ENCODE peak calls at places on chromosomes 5 and 9, in four cellular contexts. One of them, this sample, is unnamed.

GRCh38 chr5:171387970-171388815 is 544 bp downstream of the NPM1 start:
- DNase-seq in GM12878: peak; percentile 59
- DNase-seq in A549: peak; percentile 53
- DNase-seq in HepG2: peak; percentile 56
- DNase-seq in this sample: peak; percentile 80

GRCh38 chr9:96782241-96782640 is 4.4 kb upstream of the ZNF510 start:
- DNase-seq in GM12878: peak; percentile 17
- DNase-seq in A549: no peak
- DNase-seq in HepG2: no peak
- DNase-seq in this sample: no peak

GRCh38 chr9:105399117-105399516 is 48.7 kb upstream of the FSD1L start:
- DNase-seq in GM12878: no peak
- DNase-seq in A549: no peak
- DNase-seq in HepG2: no peak
- DNase-seq in this sample: no peak

GRCh38 chr9:36865731-36866635 is 168.1 kb downstream of the PAX5 start:
- DNase-seq in GM12878: no peak
- DNase-seq in A549: no peak
- DNase-seq in HepG2: no peak
- DNase-seq in this sample: no peak

GRCh38 chr5:180785151-180785781 is 17.3 kb downstream of the MGAT1 start:
- DNase-seq in GM12878: no peak
- DNase-seq in A549: no peak
- DNase-seq in HepG2: peak; percentile 51
- DNase-seq in this sample: no peak

GRCh38 chr9:36714161-36714560 is 141.5 kb downstream of the MELK start:
- DNase-seq in GM12878: no peak
- DNase-seq in A549: no peak
- DNase-seq in HepG2: no peak
- DNase-seq in this sample: no peak

GRCh38 chr9:121485618-121486531 is 13.8 kb downstream of the GGTA1 start:
- DNase-seq in GM12878: no peak
- DNase-seq in A549: no peak
- DNase-seq in HepG2: no peak
- DNase-seq in this sample: no peak

GRCh38 chr5:27854243-27854852 is 816.0 kb upstream of the CDH9 start:
- DNase-seq in GM12878: no peak
- DNase-seq in A549: no peak
- DNase-seq in HepG2: no peak
- DNase-seq in this sample: no peak

GRCh38 chr9:75064307-75065025 is 23.5 kb downstream of the NMRK1 start:
- DNase-seq in GM12878: no peak
- DNase-seq in A549: no peak
- DNase-seq in HepG2: no peak
- DNase-seq in this sample: no peak

GRCh38 chr5:16935271-16936149 is 578 bp downstream of the MYO10 start:
- DNase-seq in GM12878: no peak
- DNase-seq in A549: peak; percentile 41
- DNase-seq in HepG2: no peak
- DNase-seq in this sample: peak; percentile 54

GRCh38 chr9:84736076-84736475 is 66.5 kb downstream of the NTRK2 start:
- DNase-seq in GM12878: no peak
- DNase-seq in A549: no peak
- DNase-seq in HepG2: no peak
- DNase-seq in this sample: no peak

GRCh38 chr9:137705906-137706305 is 87.1 kb downstream of the EHMT1 start:
- DNase-seq in GM12878: no peak
- DNase-seq in A549: no peak
- DNase-seq in HepG2: no peak
- DNase-seq in this sample: no peak

GRCh38 chr5:116557669-116558271 is 16.9 kb downstream of the SEMA6A start:
- DNase-seq in GM12878: no peak
- DNase-seq in A549: peak; percentile 17
- DNase-seq in HepG2: peak; percentile 39
- DNase-seq in this sample: peak; percentile 38

GRCh38 chr5:74903165-74903787 is 37.1 kb upstream of the FAM169A start:
- DNase-seq in GM12878: no peak
- DNase-seq in A549: peak; percentile 25
- DNase-seq in HepG2: peak; percentile 66
- DNase-seq in this sample: peak; percentile 30

GRCh38 chr9:115276621-115277020 is 158.7 kb upstream of the TNC start:
- DNase-seq in GM12878: no peak
- DNase-seq in A549: no peak
- DNase-seq in HepG2: no peak
- DNase-seq in this sample: no peak

GRCh38 chr5:92222449-92222848 is 839.3 kb upstream of the ARRDC3 start:
- DNase-seq in GM12878: no peak
- DNase-seq in A549: no peak
- DNase-seq in HepG2: no peak
- DNase-seq in this sample: no peak

GRCh38 chr9:105244996-105245719 is 707 bp downstream of the SLC44A1 start:
- DNase-seq in GM12878: no peak
- DNase-seq in A549: peak; percentile 30
- DNase-seq in HepG2: no peak
- DNase-seq in this sample: peak; percentile 60

GRCh38 chr5:93829346-93829745 is 87.9 kb upstream of the POU5F2 start:
- DNase-seq in GM12878: no peak
- DNase-seq in A549: no peak
- DNase-seq in HepG2: no peak
- DNase-seq in this sample: no peak

GRCh38 chr9:94630281-94630680 is 9.0 kb downstream of the FBP1 start:
- DNase-seq in GM12878: no peak
- DNase-seq in A549: no peak
- DNase-seq in HepG2: no peak
- DNase-seq in this sample: no peak

GRCh38 chr9:103533318-103533717 is 538.2 kb downstream of the CYLC2 start:
- DNase-seq in GM12878: no peak
- DNase-seq in A549: no peak
- DNase-seq in HepG2: no peak
- DNase-seq in this sample: no peak

GRCh38 chr9:91711755-91712591 is 238.1 kb downstream of the ROR2 start:
- DNase-seq in GM12878: peak; percentile 86
- DNase-seq in A549: no peak
- DNase-seq in HepG2: no peak
- DNase-seq in this sample: no peak

GRCh38 chr5:179259731-179260323 is 85.4 kb downstream of the ADAMTS2 start:
- DNase-seq in GM12878: no peak
- DNase-seq in A549: no peak
- DNase-seq in HepG2: no peak
- DNase-seq in this sample: peak; percentile 26

GRCh38 chr5:1155191-1156032 is 43.5 kb upstream of the SLC12A7 start:
- DNase-seq in GM12878: no peak
- DNase-seq in A549: no peak
- DNase-seq in HepG2: no peak
- DNase-seq in this sample: peak; percentile 68

GRCh38 chr5:55569513-55569865 is 34.7 kb upstream of the PLPP1 start:
- DNase-seq in GM12878: no peak
- DNase-seq in A549: no peak
- DNase-seq in HepG2: no peak
- DNase-seq in this sample: no peak

GRCh38 chr5:111774525-111774924 is 17.5 kb upstream of the NREP start:
- DNase-seq in GM12878: no peak
- DNase-seq in A549: no peak
- DNase-seq in HepG2: no peak
- DNase-seq in this sample: no peak

GRCh38 chr5:129377504-129377903 is 82.6 kb upstream of the ADAMTS19 start:
- DNase-seq in GM12878: no peak
- DNase-seq in A549: no peak
- DNase-seq in HepG2: no peak
- DNase-seq in this sample: no peak

GRCh38 chr9:123305879-123306278 is 37.5 kb upstream of the STRBP start:
- DNase-seq in GM12878: no peak
- DNase-seq in A549: no peak
- DNase-seq in HepG2: no peak
- DNase-seq in this sample: no peak

GRCh38 chr5:77285442-77285841 is 75.0 kb downstream of the PDE8B start:
- DNase-seq in GM12878: no peak
- DNase-seq in A549: no peak
- DNase-seq in HepG2: no peak
- DNase-seq in this sample: no peak

GRCh38 chr5:170745481-170746061 is 38.0 kb upstream of the GABRP start:
- DNase-seq in GM12878: no peak
- DNase-seq in A549: no peak
- DNase-seq in HepG2: no peak
- DNase-seq in this sample: peak; percentile 86

GRCh38 chr5:177458912-177459350 is 12.3 kb downstream of the PRR7 start:
- DNase-seq in GM12878: no peak
- DNase-seq in A549: no peak
- DNase-seq in HepG2: no peak
- DNase-seq in this sample: peak; percentile 79

GRCh38 chr5:14683906-14684455 is 19.5 kb downstream of the OTULIN start:
- DNase-seq in GM12878: no peak
- DNase-seq in A549: no peak
- DNase-seq in HepG2: no peak
- DNase-seq in this sample: no peak

GRCh38 chr5:10545084-10545483 is 18.8 kb upstream of the ANKRD33B start:
- DNase-seq in GM12878: no peak
- DNase-seq in A549: no peak
- DNase-seq in HepG2: no peak
- DNase-seq in this sample: no peak

GRCh38 chr5:691817-692529 is 1.2 kb downstream of the TPPP start:
- DNase-seq in GM12878: no peak
- DNase-seq in A549: no peak
- DNase-seq in HepG2: no peak
- DNase-seq in this sample: peak; percentile 33

GRCh38 chr9:12794024-12794799 is 19.4 kb downstream of the LURAP1L start:
- DNase-seq in GM12878: no peak
- DNase-seq in A549: no peak
- DNase-seq in HepG2: peak; percentile 35
- DNase-seq in this sample: no peak

GRCh38 chr5:110900829-110901228 is 162.0 kb downstream of the SLC25A46 start:
- DNase-seq in GM12878: no peak
- DNase-seq in A549: no peak
- DNase-seq in HepG2: no peak
- DNase-seq in this sample: no peak

GRCh38 chr9:132141364-132141947 is 20.4 kb upstream of the NTNG2 start:
- DNase-seq in GM12878: no peak
- DNase-seq in A549: no peak
- DNase-seq in HepG2: no peak
- DNase-seq in this sample: no peak

GRCh38 chr9:97934321-97935115 is 3.5 kb downstream of the HEMGN start:
- DNase-seq in GM12878: no peak
- DNase-seq in A549: no peak
- DNase-seq in HepG2: no peak
- DNase-seq in this sample: no peak

GRCh38 chr9:1979815-1980367 is 35.3 kb upstream of the SMARCA2 start:
- DNase-seq in GM12878: peak; percentile 35
- DNase-seq in A549: no peak
- DNase-seq in HepG2: no peak
- DNase-seq in this sample: no peak

GRCh38 chr5:50463726-50464125 is 22.6 kb upstream of the EMB start:
- DNase-seq in GM12878: no peak
- DNase-seq in A549: no peak
- DNase-seq in HepG2: no peak
- DNase-seq in this sample: no peak

GRCh38 chr5:35869705-35870277 is 13.1 kb downstream of the IL7R start:
- DNase-seq in GM12878: no peak
- DNase-seq in A549: no peak
- DNase-seq in HepG2: no peak
- DNase-seq in this sample: no peak

GRCh38 chr5:35863159-35863558 is 6.5 kb downstream of the IL7R start:
- DNase-seq in GM12878: no peak
- DNase-seq in A549: no peak
- DNase-seq in HepG2: no peak
- DNase-seq in this sample: no peak

GRCh38 chr5:35862126-35862525 is 5.4 kb downstream of the IL7R start:
- DNase-seq in GM12878: no peak
- DNase-seq in A549: no peak
- DNase-seq in HepG2: no peak
- DNase-seq in this sample: no peak

GRCh38 chr5:35867998-35868397 is 11.3 kb downstream of the IL7R start:
- DNase-seq in GM12878: no peak
- DNase-seq in A549: no peak
- DNase-seq in HepG2: no peak
- DNase-seq in this sample: no peak
- TF ChIP-seq CTCF in GM12878: no peak
- TF ChIP-seq CTCF in A549: no peak
- TF ChIP-seq CTCF in HepG2: no peak
- TF ChIP-seq CTCF in this sample: no peak

DNA sequence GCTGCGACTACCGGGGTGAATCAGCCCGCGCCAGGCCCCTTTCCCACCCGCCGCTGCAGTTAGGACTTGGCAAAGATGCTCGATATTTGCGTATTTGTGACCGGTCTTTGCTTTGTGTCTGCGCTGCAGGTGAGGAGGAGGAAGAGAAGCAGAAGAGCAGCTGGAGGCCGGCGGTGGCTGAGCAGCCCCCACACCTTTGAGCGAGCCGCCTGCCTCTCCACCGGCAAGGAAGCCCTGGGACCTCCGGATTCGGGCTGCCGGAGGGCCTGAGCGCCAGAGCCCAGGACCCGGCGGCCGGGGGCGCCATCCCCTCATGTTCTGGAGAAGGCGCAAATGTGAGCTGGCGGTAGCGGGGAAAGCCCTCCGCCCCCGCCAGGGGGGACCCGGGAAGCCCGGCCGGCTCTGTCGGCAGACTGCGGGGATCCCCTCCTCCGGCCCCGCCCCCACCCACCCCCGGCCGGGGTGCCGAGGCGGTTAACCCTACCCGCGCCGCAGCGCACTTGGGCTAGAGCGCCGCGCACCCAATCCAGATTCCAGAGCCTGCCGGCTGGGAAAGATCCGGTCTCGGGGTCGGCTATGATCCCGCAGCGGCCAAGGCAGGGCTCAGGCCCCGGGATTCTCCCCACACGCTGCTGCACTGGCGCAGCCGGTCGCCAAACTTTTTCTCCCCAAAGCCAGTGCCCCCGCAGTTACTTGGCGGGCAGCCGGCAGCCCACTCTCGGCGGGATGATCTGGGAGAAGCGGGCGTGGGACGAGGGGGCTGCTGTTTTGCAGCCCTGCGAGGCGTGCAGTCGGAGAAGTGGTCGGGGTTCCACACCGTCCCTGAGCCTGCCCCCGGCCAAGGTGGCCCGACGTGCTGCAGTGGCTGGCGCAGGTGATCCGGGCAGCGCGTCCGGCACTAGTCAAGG is 800 bp upstream of the KCNN2 start:
- DNase-seq in GM12878: no peak
- DNase-seq in A549: peak; percentile 7
- DNase-seq in HepG2: no peak
- DNase-seq in this sample: peak; percentile 60
- TF ChIP-seq PBX3 in GM12878: no peak
- TF ChIP-seq PBX3 in A549: no peak
- TF ChIP-seq PBX3 in HepG2: no peak
- TF ChIP-seq PBX3 in this sample: no peak

GRCh38 chr5:60578295-60578694 is 121.7 kb downstream of the DEPDC1B start:
- DNase-seq in GM12878: no peak
- DNase-seq in A549: no peak
- DNase-seq in HepG2: no peak
- DNase-seq in this sample: no peak
- TF ChIP-seq CTCF in GM12878: no peak
- TF ChIP-seq CTCF in A549: no peak
- TF ChIP-seq CTCF in HepG2: no peak
- TF ChIP-seq CTCF in this sample: no peak

GRCh38 chr9:71835596-71835995 is 67.3 kb upstream of the CEMIP2 start:
- DNase-seq in GM12878: no peak
- DNase-seq in A549: no peak
- DNase-seq in HepG2: no peak
- DNase-seq in this sample: no peak
- TF ChIP-seq PBX3 in GM12878: no peak
- TF ChIP-seq PBX3 in A549: no peak
- TF ChIP-seq PBX3 in HepG2: no peak
- TF ChIP-seq PBX3 in this sample: no peak

This sample was measured in SK-N-SH.